ENCODE peak calls at places on chromosomes 7 and 10, in nine cellular contexts. H, I, A, X, T, C, Z, R and K are unnamed samples.

GRCh38 chr7:98027342-98028033 is 37.5 kb upstream of the OCM2 start:
- DNase-seq in H (no peak), I (no peak), A (no peak), X (no peak), T (no peak), C (no peak), Z (no peak), R (no peak), K (no peak)

GRCh38 chr7:44189286-44189992 is at the start of gene GCK:
- DNase-seq in H (no peak), I (no peak), A (no peak), X (no peak), T (no peak), C (no peak), Z (no peak), R (no peak), K (no peak)

GRCh38 chr10:11104772-11105675 is 87.4 kb downstream of the CELF2 start:
- DNase-seq in H (no peak), I (no peak), A (no peak), X (no peak), T (no peak), C (no peak), Z (no peak), R (no peak), K (no peak)

GRCh38 chr7:71132521-71133231 is 732 bp downstream of the GALNT17 start:
- DNase-seq in H (no peak), I (no peak), A (peak), X (no peak), T (no peak), C (no peak), Z (peak), R (peak), K (no peak)

GRCh38 chr7:20797174-20798080 is 10.7 kb upstream of the SP8 start:
- DNase-seq in H (no peak), I (no peak), A (no peak), X (no peak), T (no peak), C (no peak), Z (no peak), R (no peak), K (no peak)

GRCh38 chr10:48656241-48656921 is 28.3 kb upstream of the WDFY4 start:
- DNase-seq in H (peak), I (peak), A (peak), X (peak), T (peak), C (peak), Z (peak), R (peak), K (peak)

GRCh38 chr7:56063882-56064625 is at the start of gene SUMF2:
- DNase-seq in H (no peak), I (peak), A (peak), X (peak), T (peak), C (peak), Z (peak), R (peak), K (peak)

GRCh38 chr7:26861050-26861449 is 3.3 kb downstream of the SKAP2 start:
- DNase-seq in H (no peak), I (no peak), A (no peak), X (no peak), T (no peak), C (no peak), Z (no peak), R (no peak), K (no peak)

GRCh38 chr7:150972094-150972493 is 6.0 kb downstream of the KCNH2 start:
- DNase-seq in H (no peak), I (no peak), A (no peak), X (no peak), T (peak), C (no peak), Z (no peak), R (no peak), K (no peak)

GRCh38 chr10:110081914-110082313 is 74.1 kb downstream of the ADD3 start:
- DNase-seq in H (no peak), I (no peak), A (no peak), X (no peak), T (no peak), C (no peak), Z (no peak), R (no peak), K (no peak)

GRCh38 chr7:143284591-143285453 is at the start of gene TMEM139:
- DNase-seq in H (no peak), I (no peak), A (no peak), X (peak), T (peak), C (no peak), Z (peak), R (no peak), K (no peak)

DNA sequence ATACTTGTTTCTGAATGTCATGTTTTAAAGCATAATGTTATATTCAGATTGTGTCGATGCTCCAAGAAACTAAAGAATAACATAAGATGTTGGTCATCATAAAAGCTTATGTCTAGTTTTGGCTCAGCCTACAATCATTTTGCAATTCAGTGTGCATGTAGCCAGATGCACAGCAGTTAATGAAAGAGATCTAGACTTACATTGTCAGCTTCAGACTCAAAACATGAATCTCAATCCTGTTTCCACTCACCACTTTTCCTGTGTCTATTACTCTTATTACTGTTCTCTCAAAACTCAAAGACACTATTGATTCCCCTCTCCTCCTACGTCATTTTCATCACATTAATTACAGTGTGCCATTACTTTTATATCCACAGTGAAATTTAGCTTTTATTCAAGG is 21.4 kb downstream of the TMEM196 start:
- DNase-seq in H (no peak), I (no peak), A (no peak), X (no peak), T (no peak), C (no peak), Z (no peak), R (no peak), K (no peak)
- TF ChIP-seq CTCF in H (no peak), I (no peak), A (no peak), X (no peak), T (no peak), C (no peak), Z (no peak), R (no peak), K (no peak)

GRCh38 chr10:70265032-70265689 is 18.6 kb downstream of the NPFFR1 start:
- DNase-seq in H (no peak), I (no peak), A (no peak), X (no peak), T (no peak), C (no peak), Z (peak), R (no peak), K (no peak)

GRCh38 chr10:70268376-70268775 is 15.4 kb downstream of the NPFFR1 start:
- DNase-seq in H (no peak), I (no peak), A (no peak), X (no peak), T (no peak), C (no peak), Z (no peak), R (no peak), K (no peak)

GRCh38 chr10:70266701-70267100 is 17.1 kb downstream of the NPFFR1 start:
- DNase-seq in H (no peak), I (no peak), A (no peak), X (no peak), T (no peak), C (no peak), Z (no peak), R (no peak), K (no peak)

GRCh38 chr10:70266056-70266455 is 17.7 kb downstream of the NPFFR1 start:
- DNase-seq in H (no peak), I (no peak), A (no peak), X (no peak), T (no peak), C (no peak), Z (no peak), R (no peak), K (no peak)

DNA sequence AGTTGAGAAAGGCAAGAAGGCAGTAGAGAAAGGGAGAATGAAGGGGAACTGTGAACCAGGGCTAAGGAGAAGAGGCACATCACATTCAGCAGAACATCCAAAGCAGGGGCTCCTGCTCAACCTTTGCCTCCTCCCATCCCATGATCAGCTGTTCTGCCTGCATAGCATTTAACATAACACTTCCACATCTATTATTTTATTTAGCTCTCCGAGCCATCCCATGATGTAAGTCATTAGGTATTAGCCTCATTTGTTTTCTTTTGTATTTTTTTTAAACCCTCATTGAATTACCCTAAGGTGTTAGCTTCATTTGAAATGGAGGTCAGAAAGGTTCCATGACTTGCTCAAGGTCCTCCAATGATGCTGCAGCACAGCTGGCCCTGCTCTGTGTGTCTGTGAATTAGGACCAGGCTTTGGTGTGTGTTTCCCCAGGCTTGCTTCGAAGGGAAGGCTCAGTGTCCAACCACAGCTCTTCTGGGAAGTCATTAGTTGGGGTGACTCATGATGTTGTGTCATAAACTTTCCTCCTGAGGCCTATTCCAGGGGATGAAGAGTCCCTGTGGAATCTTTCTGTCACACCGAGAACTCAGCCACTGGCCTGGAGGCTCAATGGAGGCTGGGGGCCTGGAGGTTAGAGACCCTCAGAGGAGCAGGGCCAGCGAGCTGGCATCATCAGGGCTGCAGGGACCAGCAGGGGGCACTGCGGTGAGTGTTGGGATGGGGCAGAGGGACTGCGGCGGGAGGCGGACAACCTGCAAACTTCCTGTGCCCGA is 16.5 kb downstream of the NPFFR1 start:
- DNase-seq in H (peak), I (no peak), A (no peak), X (no peak), T (peak), C (no peak), Z (peak), R (no peak), K (no peak)
- TF ChIP-seq CTCF in H (peak), I (no peak), A (peak), X (peak), T (no peak), C (no peak), Z (peak), R (peak), K (no peak)

DNA sequence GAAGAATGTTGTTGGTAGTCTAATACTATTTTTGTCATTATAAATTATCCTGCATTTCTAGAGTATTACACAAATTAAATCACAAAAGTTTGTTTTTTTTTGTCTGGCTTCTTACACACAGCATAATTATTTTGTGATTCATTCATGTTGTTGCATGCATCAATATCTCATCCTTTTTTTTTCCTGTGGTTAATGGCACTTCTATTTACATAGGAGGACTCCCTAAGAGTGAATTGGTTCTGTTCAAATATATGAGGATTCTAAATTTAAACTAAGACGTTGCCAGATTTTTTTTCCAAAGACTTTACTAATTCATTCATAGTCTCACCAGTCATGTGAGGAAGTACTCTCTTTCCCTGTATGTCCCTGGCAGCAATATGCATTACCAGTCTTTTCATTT is 303.3 kb downstream of the GPR37 start:
- DNase-seq in H (peak), I (no peak), A (no peak), X (no peak), T (no peak), C (no peak), Z (no peak), R (no peak), K (no peak)
- TF ChIP-seq CTCF in H (no peak), I (no peak), A (no peak), X (no peak), T (no peak), C (no peak), Z (no peak), R (no peak), K (no peak)

GRCh38 chr7:4790078-4790465 is 14.6 kb downstream of the AP5Z1 start:
- DNase-seq in H (no peak), I (no peak), A (no peak), X (no peak), T (no peak), C (no peak), Z (no peak), R (no peak), K (no peak)

GRCh38 chr7:4790516-4790991 is 15.1 kb downstream of the AP5Z1 start:
- DNase-seq in H (no peak), I (no peak), A (no peak), X (no peak), T (no peak), C (no peak), Z (no peak), R (no peak), K (no peak)

GRCh38 chr7:4792537-4793126 is 17.2 kb downstream of the AP5Z1 start:
- DNase-seq in H (no peak), I (no peak), A (peak), X (peak), T (no peak), C (peak), Z (no peak), R (no peak), K (no peak)

GRCh38 chr7:4791101-4791737 is 15.8 kb downstream of the AP5Z1 start:
- DNase-seq in H (no peak), I (no peak), A (no peak), X (peak), T (no peak), C (no peak), Z (no peak), R (no peak), K (no peak)

DNA sequence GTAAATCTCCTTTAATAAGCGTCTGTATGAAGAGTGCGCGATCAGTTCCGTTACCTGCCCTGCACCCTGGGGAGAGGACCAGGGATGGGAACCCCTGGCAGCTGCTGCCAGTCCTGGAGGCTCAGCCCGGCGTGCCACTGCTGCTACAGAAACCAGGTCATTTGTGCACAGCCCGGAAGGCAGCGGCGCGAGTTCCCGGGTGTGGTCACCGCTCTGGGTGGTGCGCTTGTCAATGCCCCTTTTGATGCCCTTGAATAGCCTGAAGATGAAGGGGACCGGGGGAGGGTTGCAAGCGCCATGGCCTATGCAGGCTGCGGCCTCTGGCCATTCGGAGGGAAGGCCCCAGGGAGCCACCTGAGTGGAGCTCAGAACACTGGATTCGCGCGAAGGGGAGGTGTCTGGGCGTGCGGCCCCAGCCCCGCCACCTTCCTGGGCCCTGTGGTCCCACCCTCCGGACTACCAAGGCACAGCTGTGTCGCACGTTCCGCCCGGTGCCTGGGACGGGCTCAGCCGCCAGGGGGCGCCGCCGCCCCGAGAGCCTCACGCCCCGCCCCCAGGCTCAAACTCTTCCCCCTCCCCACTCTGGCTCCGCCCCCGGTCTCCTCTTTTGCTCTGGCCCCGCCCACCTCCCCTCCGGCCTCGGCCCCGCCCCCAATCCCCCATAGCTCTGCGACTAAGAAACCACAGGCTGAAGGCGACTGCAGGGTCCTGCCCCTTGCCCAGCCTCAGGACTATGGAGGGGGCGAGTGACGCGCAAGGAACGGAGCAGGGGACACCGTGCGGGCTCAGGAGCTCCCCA is 16.5 kb downstream of the AP5Z1 start:
- DNase-seq in H (no peak), I (peak), A (peak), X (peak), T (peak), C (peak), Z (peak), R (peak), K (no peak)
- TF ChIP-seq CTCF in H (peak), I (no peak), A (peak), X (peak), T (peak), C (peak), Z (peak), R (peak), K (peak)

DNA sequence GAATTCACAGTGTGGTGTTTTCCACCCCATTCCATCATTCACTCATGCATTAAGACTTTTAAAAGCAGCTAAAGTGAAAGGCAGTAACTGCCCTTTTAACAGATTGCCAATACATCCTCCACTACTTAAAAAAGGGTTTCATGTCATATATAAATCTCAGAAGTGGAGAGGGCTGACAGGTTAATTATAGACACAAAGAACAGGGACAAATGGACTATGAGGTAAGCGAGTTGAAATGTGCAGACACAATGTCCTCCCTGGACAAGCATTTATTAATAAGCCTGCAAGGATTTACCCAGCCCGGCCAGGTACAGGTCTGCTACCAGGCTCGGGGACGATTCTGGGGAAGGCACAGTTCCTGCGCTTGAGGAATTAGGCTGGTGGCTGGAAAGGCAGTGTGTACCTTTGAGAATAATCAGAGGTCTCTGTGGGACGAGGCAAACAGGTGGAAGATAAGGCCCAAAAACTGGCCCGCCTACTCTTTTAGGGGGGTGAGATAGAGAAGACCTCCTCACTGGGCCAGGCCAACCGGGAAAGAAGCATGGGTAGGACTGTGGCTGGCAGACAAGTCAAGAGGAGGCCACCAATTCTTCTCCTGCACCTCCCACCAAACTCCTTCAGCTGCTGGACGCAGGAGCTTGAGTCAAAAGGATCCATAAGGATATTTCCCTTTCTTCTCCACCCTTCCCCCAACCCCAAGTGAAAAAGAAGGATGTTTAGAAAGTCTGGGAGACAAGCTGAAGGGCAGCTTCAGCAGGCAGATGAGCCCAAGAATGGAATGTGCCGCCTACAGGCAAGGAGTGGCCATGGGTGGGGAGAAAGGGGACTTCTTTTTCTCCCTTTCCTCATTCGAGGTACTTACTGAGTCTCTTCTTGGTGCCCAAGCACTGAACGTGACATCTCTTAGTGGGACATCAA is 1.5 kb downstream of the PDLIM1 start:
- DNase-seq in H (no peak), I (no peak), A (no peak), X (no peak), T (peak), C (no peak), Z (peak), R (no peak), K (no peak)
- TF ChIP-seq CTCF in H (peak), I (no peak), A (peak), X (peak), T (peak), C (no peak), Z (peak), R (peak), K (no peak)

GRCh38 chr10:127759276-127759675 is 22.3 kb downstream of the FOXI2 start:
- DNase-seq in H (no peak), I (no peak), A (no peak), X (no peak), T (no peak), C (no peak), Z (no peak), R (no peak), K (no peak)
- TF ChIP-seq CTCF in H (no peak), I (no peak), A (no peak), X (no peak), T (no peak), C (no peak), Z (no peak), R (no peak), K (no peak)

GRCh38 chr7:69067397-69067796 is 530.9 kb upstream of the AUTS2 start:
- DNase-seq in H (no peak), I (no peak), A (no peak), X (peak), T (no peak), C (no peak), Z (peak), R (no peak), K (no peak)
- TF ChIP-seq CTCF in H (peak), I (no peak), A (peak), X (peak), T (no peak), C (no peak), Z (peak), R (peak), K (no peak)

GRCh38 chr10:21953585-21954057 is 49.9 kb downstream of the DNAJC1 start:
- DNase-seq in H (no peak), I (no peak), A (no peak), X (no peak), T (no peak), C (no peak), Z (peak), R (no peak), K (no peak)
- TF ChIP-seq CTCF in H (peak), I (no peak), A (peak), X (peak), T (peak), C (no peak), Z (peak), R (peak), K (peak)